ENCODE peak calls at places on chromosomes 1 and 21, in ten cellular contexts. S is thoracic aorta; Q is HuH-7.5; A is anterior cingulate cortex; R is COR-L47; W is astrocyte of the spinal cord; U is iris pigment epithelial cell; Z is uterus; J is CD4-positive, CD25-positive, alpha-beta regulatory T cell; L is GM23248. I is an unnamed sample.

GRCh38 chr1:176987016-176987415 is 177.5 kb downstream of the ASTN1 start:
- DNase-seq in Z (no peak), S (no peak), A (no peak), Q (no peak), J (no peak), U (peak; percentile 25), R (no peak), L (peak; percentile 38), W (no peak), I (no peak)

GRCh38 chr1:241888232-241888631 is 40.2 kb downstream of the EXO1 start:
- DNase-seq in U (peak; percentile 40), Q (no peak), L (peak; percentile 54), A (no peak), W (peak; percentile 76), R (no peak), J (no peak), S (no peak), Z (no peak), I (no peak)

GRCh38 chr1:89822999-89823628 is 2.3 kb downstream of the LRRC8D start:
- DNase-seq in Q (peak; percentile 50), Z (no peak), A (no peak), J (no peak), R (no peak), L (peak; percentile 71), S (no peak), W (no peak), U (peak; percentile 75), I (peak; percentile 23)

GRCh38 chr1:211559222-211560010 is 19.5 kb downstream of the SLC30A1 start:
- DNase-seq in W (no peak), U (no peak), L (no peak), J (no peak), R (no peak), Q (no peak), Z (no peak), S (no peak), A (no peak), I (no peak)

GRCh38 chr1:11682799-11683198 is 1.9 kb upstream of the MAD2L2 start:
- DNase-seq in L (peak; percentile 31), W (peak; percentile 18), Q (no peak), U (no peak), J (no peak), S (no peak), A (no peak), Z (no peak), R (no peak), I (no peak)

GRCh38 chr1:45848097-45848496 is 44.7 kb downstream of the MAST2 start:
- DNase-seq in A (no peak), S (no peak), U (no peak), Z (no peak), J (no peak), W (no peak), L (no peak), R (no peak), Q (no peak), I (no peak)

GRCh38 chr1:181497870-181498269 is 14.6 kb downstream of the CACNA1E start:
- DNase-seq in S (no peak), R (no peak), A (no peak), U (no peak), L (no peak), Q (no peak), W (no peak), Z (no peak), J (no peak), I (no peak)

GRCh38 chr1:234886081-234886874 is 242.4 kb downstream of the TOMM20 start:
- DNase-seq in J (no peak), U (no peak), R (no peak), W (no peak), Q (no peak), Z (peak; percentile 66), L (peak; percentile 65), A (no peak), S (no peak), I (no peak)

GRCh38 chr1:200317236-200317635 is 92.6 kb downstream of the ZNF281 start:
- DNase-seq in W (peak; percentile 30), U (peak; percentile 75), A (no peak), J (no peak), L (peak; percentile 89), Z (no peak), R (no peak), Q (no peak), S (no peak), I (no peak)

GRCh38 chr1:89615676-89616598 is 17.0 kb upstream of the LRRC8C start:
- DNase-seq in W (no peak), S (no peak), U (no peak), Z (no peak), L (peak; percentile 17), A (no peak), R (peak; percentile 25), J (no peak), Q (peak; percentile 13), I (peak; percentile 35)

GRCh38 chr1:227429447-227430359 is 111.4 kb upstream of the CDC42BPA start:
- DNase-seq in R (no peak), W (peak; percentile 58), L (peak; percentile 81), Q (no peak), S (no peak), J (no peak), Z (no peak), U (peak; percentile 46), A (no peak), I (peak; percentile 28)

GRCh38 chr1:2533356-2533755 is 3.3 kb upstream of the HES5 start:
- DNase-seq in W (no peak), Q (no peak), S (no peak), L (peak; percentile 67), U (peak; percentile 35), Z (no peak), R (no peak), A (no peak), J (no peak), I (no peak)

GRCh38 chr21:16022121-16022520 is 292.3 kb downstream of the USP25 start:
- DNase-seq in J (no peak), R (no peak), W (no peak), S (no peak), U (no peak), L (no peak), Z (no peak), Q (no peak), A (no peak), I (no peak)

GRCh38 chr1:48776400-48777218 is at the start of gene BEND5:
- DNase-seq in J (peak; percentile 52), R (peak; percentile 80), W (peak; percentile 47), S (no peak), Z (peak; percentile 57), A (peak; percentile 62), L (peak; percentile 30), U (no peak), Q (no peak), I (peak; percentile 52)

GRCh38 chr1:93768380-93768863 is 86.8 kb upstream of the BCAR3 start:
- DNase-seq in W (no peak), L (no peak), R (no peak), A (no peak), J (no peak), S (no peak), Q (peak; percentile 52), Z (no peak), U (no peak), I (no peak)

GRCh38 chr1:24541711-24542346 is 14.1 kb upstream of the NCMAP start:
- DNase-seq in Q (no peak), J (no peak), U (no peak), R (no peak), L (no peak), Z (no peak), W (no peak), A (no peak), S (no peak), I (no peak)

GRCh38 chr1:2108213-2108876 is 58.1 kb downstream of the PRKCZ start:
- DNase-seq in S (no peak), R (no peak), U (peak; percentile 61), A (no peak), L (peak; percentile 58), W (peak; percentile 35), Q (peak; percentile 76), Z (no peak), J (no peak), I (peak; percentile 19)

GRCh38 chr1:40532844-40533424 is 1.5 kb downstream of the ZNF684 start:
- DNase-seq in A (no peak), L (peak; percentile 66), Q (peak; percentile 38), U (peak; percentile 66), W (peak; percentile 49), Z (no peak), R (peak; percentile 47), J (peak; percentile 19), S (no peak), I (peak; percentile 92)

GRCh38 chr1:165927169-165927568 is 99.8 kb downstream of the UCK2 start:
- DNase-seq in W (no peak), Q (no peak), J (peak; percentile 55), L (no peak), S (no peak), R (no peak), Z (no peak), U (no peak), A (no peak), I (no peak)

GRCh38 chr1:112743174-112744018 is 28.3 kb upstream of the PPM1J start:
- DNase-seq in Z (no peak), W (no peak), L (peak; percentile 80), S (no peak), A (no peak), J (no peak), U (peak; percentile 42), R (no peak), Q (no peak), I (no peak)

GRCh38 chr1:46622341-46622740 is 5.7 kb upstream of the MOB3C start:
- DNase-seq in U (no peak), J (no peak), S (no peak), Z (no peak), A (no peak), R (no peak), Q (peak; percentile 63), L (peak; percentile 73), W (no peak), I (no peak)

I was measured in NCI-H510A treated with DMSO at 0.1 percent for 48 hours.